ENCODE peak calls at places on chromosome 10, in seven cellular contexts. H, O, U, D, L, Q and P are unnamed samples.

GRCh38 chr10:18594574-18595156 is 56.7 kb downstream of the NSUN6 start:
- DNase-seq in H (no peak), O (no peak), U (no peak), D (no peak), L (no peak), Q (peak; percentile 25), P (no peak)

GRCh38 chr10:65769828-65770227 is 1156.0 kb upstream of the LRRTM3 start:
- DNase-seq in H (no peak), O (peak; percentile 31), U (no peak), D (no peak), L (no peak), Q (no peak), P (no peak)

GRCh38 chr10:68517188-68517587 is 10.1 kb downstream of the SLC25A16 start:
- DNase-seq in H (no peak), O (no peak), U (no peak), D (no peak), L (no peak), Q (no peak), P (no peak)

GRCh38 chr10:83606275-83606674 is 533.0 kb upstream of the GHITM start:
- DNase-seq in H (no peak), O (no peak), U (no peak), D (peak; percentile 39), L (no peak), Q (no peak), P (no peak)

GRCh38 chr10:26508016-26508415 is 69.9 kb downstream of the APBB1IP start:
- DNase-seq in H (no peak), O (no peak), U (no peak), D (no peak), L (no peak), Q (no peak), P (no peak)

GRCh38 chr10:115988380-115988779 is 284.6 kb downstream of the GFRA1 start:
- DNase-seq in H (no peak), O (no peak), U (no peak), D (no peak), L (no peak), Q (no peak), P (no peak)

GRCh38 chr10:48523212-48523819 is 81.6 kb downstream of the ARHGAP22 start:
- DNase-seq in H (peak; percentile 67), O (peak; percentile 81), U (peak; percentile 72), D (peak; percentile 96), L (peak; percentile 92), Q (peak; percentile 67), P (no peak)

GRCh38 chr10:63253040-63253439 is 119.9 kb downstream of the NRBF2 start:
- DNase-seq in H (no peak), O (no peak), U (no peak), D (no peak), L (no peak), Q (no peak), P (no peak)

GRCh38 chr10:13225601-13226000 is 8.6 kb downstream of the UCMA start:
- DNase-seq in H (no peak), O (no peak), U (no peak), D (no peak), L (no peak), Q (no peak), P (no peak)

GRCh38 chr10:59036311-59037017 is 140.0 kb upstream of the PHYHIPL start:
- DNase-seq in H (no peak), O (no peak), U (no peak), D (no peak), L (no peak), Q (no peak), P (no peak)

GRCh38 chr10:92407305-92408016 is 116.5 kb downstream of the MARCHF5 start:
- DNase-seq in H (no peak), O (no peak), U (no peak), D (no peak), L (peak; percentile 66), Q (peak; percentile 66), P (no peak)

GRCh38 chr10:75417522-75417927 is 13.9 kb upstream of the LRMDA start:
- DNase-seq in H (no peak), O (no peak), U (no peak), D (no peak), L (no peak), Q (no peak), P (no peak)

GRCh38 chr10:71512213-71512745 is 115.6 kb downstream of the CDH23 start:
- DNase-seq in H (no peak), O (no peak), U (no peak), D (no peak), L (no peak), Q (no peak), P (no peak)

GRCh38 chr10:108791794-108792474 is 1131.4 kb downstream of the XPNPEP1 start:
- DNase-seq in H (no peak), O (no peak), U (no peak), D (peak; percentile 27), L (no peak), Q (no peak), P (no peak)

GRCh38 chr10:5565205-5565545 is 40.4 kb downstream of the CALML3 start:
- DNase-seq in H (no peak), O (no peak), U (peak; percentile 19), D (no peak), L (no peak), Q (no peak), P (no peak)

GRCh38 chr10:14302035-14302434 is 28.7 kb downstream of the FRMD4A start:
- DNase-seq in H (no peak), O (peak; percentile 9), U (no peak), D (peak; percentile 16), L (no peak), Q (peak; percentile 2), P (no peak)

GRCh38 chr10:79237801-79238520 is 109.3 kb upstream of the PPIF start:
- DNase-seq in H (no peak), O (no peak), U (no peak), D (no peak), L (no peak), Q (no peak), P (no peak)

GRCh38 chr10:24207781-24208611 is 942 bp upstream of the KIAA1217 start:
- DNase-seq in H (no peak), O (no peak), U (no peak), D (peak; percentile 33), L (no peak), Q (no peak), P (no peak)

GRCh38 chr10:50552771-50553535 is 70.8 kb downstream of the SGMS1 start:
- DNase-seq in H (no peak), O (peak; percentile 39), U (no peak), D (peak; percentile 41), L (no peak), Q (peak; percentile 77), P (peak; percentile 16)

GRCh38 chr10:34102237-34102673 is 712.8 kb downstream of the PARD3 start:
- DNase-seq in H (peak; percentile 45), O (peak; percentile 43), U (peak; percentile 79), D (peak; percentile 41), L (peak; percentile 85), Q (no peak), P (no peak)

GRCh38 chr10:34101001-34101400 is 714.1 kb downstream of the PARD3 start:
- DNase-seq in H (no peak), O (no peak), U (no peak), D (no peak), L (no peak), Q (no peak), P (no peak)

GRCh38 chr10:34102917-34103506 is 712.1 kb downstream of the PARD3 start:
- DNase-seq in H (no peak), O (no peak), U (no peak), D (no peak), L (no peak), Q (no peak), P (no peak)

GRCh38 chr10:34097682-34098081 is 717.4 kb downstream of the PARD3 start:
- DNase-seq in H (no peak), O (no peak), U (no peak), D (no peak), L (no peak), Q (no peak), P (no peak)

GRCh38 chr10:34098817-34099567 is 716.1 kb downstream of the PARD3 start:
- DNase-seq in H (no peak), O (no peak), U (no peak), D (no peak), L (no peak), Q (no peak), P (no peak)
- H3K27ac ChIP-seq in H (no peak overlapping the region), O (no peak overlapping the region), U (no peak overlapping the region), D (no peak overlapping the region), L (no peak overlapping the region), Q (no peak overlapping the region), P (no peak overlapping the region)

DNA sequence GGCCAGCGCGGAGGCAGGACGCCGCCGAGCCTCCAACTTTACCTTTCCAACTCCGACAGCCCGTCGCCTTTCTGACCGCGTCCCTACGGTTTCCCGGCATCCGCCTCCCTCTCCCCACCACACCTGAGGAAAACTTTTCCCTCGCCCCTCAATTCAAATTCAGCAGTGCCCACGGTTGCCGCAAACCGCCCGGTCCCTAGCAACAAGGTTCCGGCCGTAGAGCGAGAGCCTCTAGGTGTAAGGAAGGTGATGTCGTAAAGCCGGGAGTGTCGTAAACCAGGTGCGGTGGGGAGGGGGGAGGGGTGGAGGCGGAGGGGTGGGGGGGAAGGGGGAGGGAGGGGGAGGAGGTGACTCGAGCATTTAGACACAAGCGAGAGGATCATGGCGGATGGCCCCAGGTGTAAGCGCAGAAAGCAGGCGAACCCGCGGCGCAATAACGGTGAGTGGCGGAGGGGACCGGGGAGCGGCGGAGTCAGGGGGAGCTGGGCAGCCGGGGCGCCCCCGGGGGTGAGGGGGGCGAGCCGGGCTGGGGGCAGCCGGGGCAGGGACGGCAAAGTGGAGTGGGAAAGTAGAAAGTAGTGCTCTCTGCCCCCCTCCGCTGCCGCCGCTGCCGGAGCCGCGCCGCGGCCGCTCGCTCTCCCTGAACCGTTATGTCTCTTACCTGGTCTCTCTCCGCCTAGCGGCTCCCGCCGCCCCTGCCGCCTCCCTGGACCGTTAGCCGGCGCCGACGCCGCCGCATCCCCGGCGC is at the start of gene ZEB1:
- DNase-seq in H (peak; percentile 65), O (peak; percentile 84), U (peak; percentile 91), D (peak; percentile 96), L (peak; percentile 91), Q (peak; percentile 94), P (peak; percentile 13)
- H3K27ac ChIP-seq in H (peak within 1 kb of the TSS; percentile 48), O (peak within 1 kb of the TSS; percentile 63), U (peak within 1 kb of the TSS; percentile 97), D (peak within 1 kb of the TSS; percentile 95), L (peak within 1 kb of the TSS; percentile 89), Q (peak within 1 kb of the TSS; percentile 80), P (peak within 1 kb of the TSS; percentile 53)

GRCh38 chr10:129870042-129870757 is 93.9 kb downstream of the EBF3 start:
- DNase-seq in H (no peak), O (no peak), U (peak; percentile 34), D (no peak), L (no peak), Q (no peak), P (no peak)
- H3K27ac ChIP-seq in H (no peak overlapping the region), O (no peak overlapping the region), U (no peak overlapping the region), D (no peak overlapping the region), L (no peak overlapping the region), Q (no peak overlapping the region), P (no peak overlapping the region)

GRCh38 chr10:44723654-44724053 is 187.5 kb upstream of the TMEM72 start:
- DNase-seq in H (no peak), O (peak; percentile 77), U (peak; percentile 53), D (peak; percentile 79), L (peak; percentile 81), Q (no peak), P (no peak)

GRCh38 chr10:44724415-44725174 is 186.5 kb upstream of the TMEM72 start:
- DNase-seq in H (no peak), O (peak; percentile 85), U (no peak), D (peak; percentile 92), L (peak; percentile 73), Q (no peak), P (no peak)

GRCh38 chr10:44723082-44723481 is 188.1 kb upstream of the TMEM72 start:
- DNase-seq in H (no peak), O (no peak), U (no peak), D (no peak), L (no peak), Q (no peak), P (no peak)

GRCh38 chr10:44731271-44731670 is 179.9 kb upstream of the TMEM72 start:
- DNase-seq in H (no peak), O (no peak), U (no peak), D (no peak), L (no peak), Q (no peak), P (no peak)

GRCh38 chr10:44725404-44725803 is 185.7 kb upstream of the TMEM72 start:
- DNase-seq in H (no peak), O (no peak), U (no peak), D (peak; percentile 46), L (no peak), Q (no peak), P (no peak)
- H3K27ac ChIP-seq in H (no peak overlapping the region), O (peak overlapping the region; percentile 76), U (no peak overlapping the region), D (peak overlapping the region; percentile 45), L (peak overlapping the region; percentile 76), Q (no peak overlapping the region), P (no peak overlapping the region)